ENCODE peak calls at places on chromosome 14, in nine cellular contexts. One of them, this sample, is unnamed.
A peak's percentile ranks its signal among the peaks of the same experiment; 100 is the strongest.

GRCh38 chr14:68466491-68466977 is 326.3 kb downstream of the ZFP36L1 start:
- DNase-seq in suprapubic skin: no peak
- DNase-seq in left cardiac atrium: no peak
- DNase-seq in OCI-LY7: no peak
- DNase-seq in iPS DF 6.9: no peak
- DNase-seq in heart left ventricle: peak; percentile 29
- DNase-seq in hypothalamus: no peak
- DNase-seq in T follicular helper cell: no peak
- DNase-seq in AG10803: peak; percentile 97
- DNase-seq in this sample: peak; percentile 87

GRCh38 chr14:24310666-24311604 is at the start of gene LTB4R:
- DNase-seq in suprapubic skin: peak; percentile 84
- DNase-seq in left cardiac atrium: peak; percentile 82
- DNase-seq in OCI-LY7: peak; percentile 70
- DNase-seq in iPS DF 6.9: no peak
- DNase-seq in heart left ventricle: peak; percentile 86
- DNase-seq in hypothalamus: peak; percentile 71
- DNase-seq in T follicular helper cell: peak; percentile 43
- DNase-seq in AG10803: peak; percentile 71
- DNase-seq in this sample: no peak

GRCh38 chr14:75363570-75364227 is 64.1 kb upstream of the JDP2 start:
- DNase-seq in suprapubic skin: no peak
- DNase-seq in left cardiac atrium: no peak
- DNase-seq in OCI-LY7: no peak
- DNase-seq in iPS DF 6.9: no peak
- DNase-seq in heart left ventricle: no peak
- DNase-seq in hypothalamus: no peak
- DNase-seq in T follicular helper cell: no peak
- DNase-seq in AG10803: peak; percentile 53
- DNase-seq in this sample: no peak

GRCh38 chr14:22976620-22977433 is 5.5 kb downstream of the AJUBA start:
- DNase-seq in suprapubic skin: peak; percentile 20
- DNase-seq in left cardiac atrium: no peak
- DNase-seq in OCI-LY7: peak; percentile 56
- DNase-seq in iPS DF 6.9: no peak
- DNase-seq in heart left ventricle: no peak
- DNase-seq in hypothalamus: no peak
- DNase-seq in T follicular helper cell: no peak
- DNase-seq in AG10803: peak; percentile 57
- DNase-seq in this sample: no peak

GRCh38 chr14:102825307-102826095 is 48.3 kb downstream of the TRAF3 start:
- DNase-seq in suprapubic skin: no peak
- DNase-seq in left cardiac atrium: no peak
- DNase-seq in OCI-LY7: no peak
- DNase-seq in iPS DF 6.9: no peak
- DNase-seq in heart left ventricle: no peak
- DNase-seq in hypothalamus: no peak
- DNase-seq in T follicular helper cell: no peak
- DNase-seq in AG10803: no peak
- DNase-seq in this sample: no peak

GRCh38 chr14:74793506-74794155 is 30.5 kb downstream of the YLPM1 start:
- DNase-seq in suprapubic skin: no peak
- DNase-seq in left cardiac atrium: no peak
- DNase-seq in OCI-LY7: peak; percentile 16
- DNase-seq in iPS DF 6.9: no peak
- DNase-seq in heart left ventricle: no peak
- DNase-seq in hypothalamus: no peak
- DNase-seq in T follicular helper cell: no peak
- DNase-seq in AG10803: peak; percentile 17
- DNase-seq in this sample: no peak

GRCh38 chr14:79658224-79658623 is 553.1 kb downstream of the DIO2 start:
- DNase-seq in suprapubic skin: no peak
- DNase-seq in left cardiac atrium: no peak
- DNase-seq in OCI-LY7: no peak
- DNase-seq in iPS DF 6.9: no peak
- DNase-seq in heart left ventricle: no peak
- DNase-seq in hypothalamus: no peak
- DNase-seq in T follicular helper cell: no peak
- DNase-seq in AG10803: no peak
- DNase-seq in this sample: no peak

GRCh38 chr14:73744175-73744867 is 30.1 kb upstream of the PNMA1 start:
- DNase-seq in suprapubic skin: no peak
- DNase-seq in left cardiac atrium: no peak
- DNase-seq in OCI-LY7: no peak
- DNase-seq in iPS DF 6.9: no peak
- DNase-seq in heart left ventricle: no peak
- DNase-seq in hypothalamus: no peak
- DNase-seq in T follicular helper cell: no peak
- DNase-seq in AG10803: no peak
- DNase-seq in this sample: no peak

GRCh38 chr14:64502476-64503183 is 1.0 kb downstream of the ZBTB25 start:
- DNase-seq in suprapubic skin: peak; percentile 74
- DNase-seq in left cardiac atrium: peak; percentile 29
- DNase-seq in OCI-LY7: peak; percentile 48
- DNase-seq in iPS DF 6.9: no peak
- DNase-seq in heart left ventricle: no peak
- DNase-seq in hypothalamus: no peak
- DNase-seq in T follicular helper cell: no peak
- DNase-seq in AG10803: peak; percentile 13
- DNase-seq in this sample: no peak

GRCh38 chr14:93240678-93241000 is 33.6 kb downstream of the UBR7 start:
- DNase-seq in suprapubic skin: no peak
- DNase-seq in left cardiac atrium: no peak
- DNase-seq in OCI-LY7: no peak
- DNase-seq in iPS DF 6.9: no peak
- DNase-seq in heart left ventricle: no peak
- DNase-seq in hypothalamus: no peak
- DNase-seq in T follicular helper cell: no peak
- DNase-seq in AG10803: no peak
- DNase-seq in this sample: no peak

GRCh38 chr14:72613196-72613974 is 280.5 kb downstream of the DPF3 start:
- DNase-seq in suprapubic skin: no peak
- DNase-seq in left cardiac atrium: peak; percentile 84
- DNase-seq in OCI-LY7: no peak
- DNase-seq in iPS DF 6.9: no peak
- DNase-seq in heart left ventricle: peak; percentile 93
- DNase-seq in hypothalamus: no peak
- DNase-seq in T follicular helper cell: no peak
- DNase-seq in AG10803: no peak
- DNase-seq in this sample: no peak

GRCh38 chr14:87934185-87934584 is 58.8 kb downstream of the GALC start:
- DNase-seq in suprapubic skin: no peak
- DNase-seq in left cardiac atrium: no peak
- DNase-seq in OCI-LY7: no peak
- DNase-seq in iPS DF 6.9: no peak
- DNase-seq in heart left ventricle: no peak
- DNase-seq in hypothalamus: no peak
- DNase-seq in T follicular helper cell: no peak
- DNase-seq in AG10803: no peak
- DNase-seq in this sample: no peak